ENCODE peak calls at places on chromosomes 5 and 9, in four cellular contexts. S, D, Y and O are unnamed samples. For H3K4me1, the result is how much of the 10 kb centered on the place peaks cover.

GRCh38 chr5:149799119-149799623 is 69.1 kb downstream of the PPARGC1B start:
- DNase-seq in Y (no peak), S (no peak), D (no peak), O (no peak)

GRCh38 chr9:114232091-114232440 is 76.7 kb downstream of the COL27A1 start:
- DNase-seq in D (no peak), Y (no peak), S (no peak), O (no peak)

GRCh38 chr9:107246259-107247254 is 36.5 kb upstream of the RAD23B start:
- DNase-seq in D (peak), S (no peak), Y (peak), O (no peak)

GRCh38 chr9:79574716-79575242 is 3.0 kb downstream of the TLE4 start:
- DNase-seq in Y (no peak), D (no peak), S (no peak), O (no peak)

GRCh38 chr5:143733635-143734341 is 78.2 kb upstream of the HMHB1 start:
- DNase-seq in Y (no peak), D (no peak), S (no peak), O (no peak)

GRCh38 chr9:114206221-114206760 is 51.0 kb downstream of the COL27A1 start:
- DNase-seq in Y (no peak), S (no peak), D (no peak), O (no peak)

GRCh38 chr9:116269250-116269649 is 115.7 kb downstream of the PAPPA start:
- DNase-seq in D (no peak), Y (no peak), S (no peak), O (no peak)

GRCh38 chr5:157148734-157149615 is 6.3 kb upstream of the MED7 start:
- DNase-seq in D (peak), Y (peak), S (peak), O (peak)

GRCh38 chr5:110865400-110866094 is 126.7 kb downstream of the SLC25A46 start:
- DNase-seq in Y (peak), S (no peak), D (peak), O (peak)

GRCh38 chr5:159912033-159912800 is 4.1 kb upstream of the ADRA1B start:
- DNase-seq in D (no peak), S (no peak), Y (no peak), O (no peak)

GRCh38 chr5:74201334-74202081 is 439.0 kb downstream of the ENC1 start:
- DNase-seq in Y (no peak), D (no peak), S (peak), O (no peak)

GRCh38 chr9:90698874-90699440 is 56.3 kb upstream of the DIRAS2 start:
- DNase-seq in Y (no peak), S (no peak), D (no peak), O (no peak)

GRCh38 chr9:125969868-125970267 is 222.7 kb downstream of the PBX3 start:
- DNase-seq in S (no peak), Y (no peak), D (no peak), O (no peak)

GRCh38 chr9:125970340-125970739 is 223.2 kb downstream of the PBX3 start:
- DNase-seq in S (no peak), Y (no peak), D (no peak), O (no peak)

GRCh38 chr9:125974705-125975104 is 227.5 kb downstream of the PBX3 start:
- DNase-seq in Y (no peak), D (no peak), S (no peak), O (no peak)

GRCh38 chr9:125971050-125971449 is 223.9 kb downstream of the PBX3 start:
- DNase-seq in D (no peak), S (no peak), Y (no peak), O (no peak)

GRCh38 chr9:125971895-125972729 is 224.9 kb downstream of the PBX3 start:
- DNase-seq in S (no peak), Y (no peak), D (no peak), O (no peak)
- TF ChIP-seq EZH2 in S (no peak), Y (no peak), D (no peak), O (no peak)

DNA sequence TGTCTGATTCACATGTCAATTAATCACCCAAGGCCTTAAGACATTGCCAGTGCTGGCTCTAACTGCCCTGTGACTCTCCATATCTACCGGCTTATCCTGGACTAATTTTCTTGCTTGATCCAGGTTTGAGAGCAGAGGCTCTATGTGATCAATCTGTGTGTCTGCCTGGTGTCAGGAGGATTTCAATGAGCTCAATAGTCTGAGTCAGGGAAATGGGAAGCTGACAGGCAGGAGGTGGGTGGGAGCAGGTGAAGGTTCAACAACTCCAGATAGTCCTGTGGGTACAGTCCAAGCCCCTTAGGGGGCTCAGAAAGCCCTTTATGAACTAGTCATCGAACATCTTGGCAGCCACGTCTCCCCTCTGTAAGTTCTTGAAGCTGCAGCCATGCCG is 72.2 kb downstream of the SHB start:
- DNase-seq in S (no peak), Y (no peak), D (no peak), O (no peak)
- H3K4me1 ChIP-seq in S (half or more), Y (under half), D (under half), O (under half)

GRCh38 chr9:129436751-129437625 is 183.9 kb downstream of the C9orf50 start:
- DNase-seq in S (no peak), Y (no peak), D (peak), O (no peak)
- TF ChIP-seq EZH2 in S (no peak), Y (no peak), D (peak), O (no peak)

DNA sequence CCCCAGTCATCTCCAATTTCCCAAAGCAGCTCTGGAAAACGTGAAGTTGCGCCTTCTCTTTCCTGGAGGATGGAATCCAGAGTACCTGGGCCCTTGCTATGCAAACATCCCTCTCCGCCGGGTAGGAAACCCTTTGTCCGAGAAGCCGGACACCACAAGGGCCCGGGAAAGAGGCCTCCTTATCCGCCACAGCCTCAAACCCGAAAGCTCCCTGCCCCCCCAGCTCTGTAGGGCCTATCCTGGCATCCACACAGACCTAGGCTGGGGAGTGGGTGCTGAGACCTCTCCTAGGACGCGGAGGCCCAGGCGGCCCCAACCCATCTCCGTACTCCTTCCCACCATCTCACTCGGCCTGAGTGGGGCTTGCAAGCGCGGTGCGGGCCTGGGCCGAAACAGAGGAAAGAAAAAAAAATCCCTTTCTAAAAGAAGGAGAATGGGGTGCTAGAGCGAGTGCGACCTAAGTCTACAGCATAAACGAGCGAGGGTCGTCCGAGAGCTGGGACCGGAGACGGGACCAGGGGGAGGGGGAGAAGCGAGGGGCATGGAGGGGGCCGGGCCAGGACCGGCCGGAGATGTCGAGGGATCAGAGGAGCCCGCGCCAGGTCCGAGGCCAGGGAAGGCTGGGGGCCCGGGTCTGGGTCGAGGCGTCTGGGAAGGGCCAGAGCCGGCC is 595 bp downstream of the FBXW11 start:
- DNase-seq in S (no peak), Y (peak), D (peak), O (no peak)
- H3K4me1 ChIP-seq in S (under half), Y (under half), D (under half), O (under half)

GRCh38 chr9:136345281-136346156 is 18.0 kb downstream of the DNLZ start:
- DNase-seq in Y (no peak), S (no peak), D (peak), O (no peak)
- TF ChIP-seq EZH2 in Y (no peak), S (no peak), D (no peak), O (no peak)